ENCODE peak calls at places on chromosomes 5 and 9, in four cellular contexts. One of them, this sample, is unnamed.

GRCh38 chr5:169048568-169049125 is 252.3 kb downstream of the SLIT3 start:
- DNase-seq in CD8-positive, alpha-beta T cell: no peak
- DNase-seq in CD4-positive, alpha-beta T cell: no peak
- DNase-seq in heart right ventricle: no peak
- DNase-seq in this sample: no peak

GRCh38 chr5:86971034-86971511 is 296.6 kb upstream of the RASA1 start:
- DNase-seq in CD8-positive, alpha-beta T cell: no peak
- DNase-seq in CD4-positive, alpha-beta T cell: no peak
- DNase-seq in heart right ventricle: no peak
- DNase-seq in this sample: no peak

GRCh38 chr5:134545070-134545868 is 19.8 kb downstream of the JADE2 start:
- DNase-seq in CD8-positive, alpha-beta T cell: no peak
- DNase-seq in CD4-positive, alpha-beta T cell: no peak
- DNase-seq in heart right ventricle: peak
- DNase-seq in this sample: no peak

GRCh38 chr5:55232985-55233928 is at the start of gene CCNO:
- DNase-seq in CD8-positive, alpha-beta T cell: peak
- DNase-seq in CD4-positive, alpha-beta T cell: no peak
- DNase-seq in heart right ventricle: peak
- DNase-seq in this sample: peak

GRCh38 chr5:96614110-96614691 is 48.0 kb upstream of the CAST start:
- DNase-seq in CD8-positive, alpha-beta T cell: peak
- DNase-seq in CD4-positive, alpha-beta T cell: peak
- DNase-seq in heart right ventricle: no peak
- DNase-seq in this sample: peak

GRCh38 chr5:38538161-38538560 is 18.3 kb downstream of the LIFR start:
- DNase-seq in CD8-positive, alpha-beta T cell: no peak
- DNase-seq in CD4-positive, alpha-beta T cell: no peak
- DNase-seq in heart right ventricle: no peak
- DNase-seq in this sample: no peak

GRCh38 chr9:92738661-92739081 is 26.0 kb downstream of the BICD2 start:
- DNase-seq in CD8-positive, alpha-beta T cell: no peak
- DNase-seq in CD4-positive, alpha-beta T cell: no peak
- DNase-seq in heart right ventricle: peak
- DNase-seq in this sample: no peak

GRCh38 chr9:31799953-31800609 is 584.4 kb upstream of the ACO1 start:
- DNase-seq in CD8-positive, alpha-beta T cell: no peak
- DNase-seq in CD4-positive, alpha-beta T cell: no peak
- DNase-seq in heart right ventricle: no peak
- DNase-seq in this sample: no peak

GRCh38 chr9:84703793-84704192 is 34.3 kb downstream of the NTRK2 start:
- DNase-seq in CD8-positive, alpha-beta T cell: no peak
- DNase-seq in CD4-positive, alpha-beta T cell: no peak
- DNase-seq in heart right ventricle: no peak
- DNase-seq in this sample: no peak

GRCh38 chr5:457195-457961 is 14.4 kb downstream of the EXOC3 start:
- DNase-seq in CD8-positive, alpha-beta T cell: no peak
- DNase-seq in CD4-positive, alpha-beta T cell: no peak
- DNase-seq in heart right ventricle: peak
- DNase-seq in this sample: no peak

GRCh38 chr9:134659688-134660131 is 18.1 kb downstream of the COL5A1 start:
- DNase-seq in CD8-positive, alpha-beta T cell: no peak
- DNase-seq in CD4-positive, alpha-beta T cell: no peak
- DNase-seq in heart right ventricle: no peak
- DNase-seq in this sample: no peak

GRCh38 chr5:129631946-129632345 is 115.9 kb upstream of the MINAR2 start:
- DNase-seq in CD8-positive, alpha-beta T cell: no peak
- DNase-seq in CD4-positive, alpha-beta T cell: no peak
- DNase-seq in heart right ventricle: no peak
- DNase-seq in this sample: no peak

GRCh38 chr5:143685416-143685815 is 126.5 kb upstream of the HMHB1 start:
- DNase-seq in CD8-positive, alpha-beta T cell: no peak
- DNase-seq in CD4-positive, alpha-beta T cell: no peak
- DNase-seq in heart right ventricle: no peak
- DNase-seq in this sample: no peak

GRCh38 chr5:58235279-58235678 is 224.6 kb downstream of the PLK2 start:
- DNase-seq in CD8-positive, alpha-beta T cell: no peak
- DNase-seq in CD4-positive, alpha-beta T cell: no peak
- DNase-seq in heart right ventricle: no peak
- DNase-seq in this sample: no peak

GRCh38 chr9:122144836-122145235 is 14.7 kb downstream of the NDUFA8 start:
- DNase-seq in CD8-positive, alpha-beta T cell: no peak
- DNase-seq in CD4-positive, alpha-beta T cell: no peak
- DNase-seq in heart right ventricle: no peak
- DNase-seq in this sample: no peak

GRCh38 chr5:135225856-135226560 is 173.0 kb downstream of the MACROH2A1 start:
- DNase-seq in CD8-positive, alpha-beta T cell: no peak
- DNase-seq in CD4-positive, alpha-beta T cell: no peak
- DNase-seq in heart right ventricle: no peak
- DNase-seq in this sample: no peak

GRCh38 chr5:111584651-111585050 is 72.3 kb upstream of the STARD4 start:
- DNase-seq in CD8-positive, alpha-beta T cell: no peak
- DNase-seq in CD4-positive, alpha-beta T cell: no peak
- DNase-seq in heart right ventricle: no peak
- DNase-seq in this sample: no peak

GRCh38 chr5:51373880-51374523 is 9.2 kb upstream of the ISL1 start:
- DNase-seq in CD8-positive, alpha-beta T cell: no peak
- DNase-seq in CD4-positive, alpha-beta T cell: no peak
- DNase-seq in heart right ventricle: no peak
- DNase-seq in this sample: no peak

GRCh38 chr5:72394688-72395087 is 74.5 kb downstream of the PTCD2 start:
- DNase-seq in CD8-positive, alpha-beta T cell: no peak
- DNase-seq in CD4-positive, alpha-beta T cell: no peak
- DNase-seq in heart right ventricle: no peak
- DNase-seq in this sample: no peak

GRCh38 chr9:72292184-72292787 is 72.7 kb downstream of the ZFAND5 start:
- DNase-seq in CD8-positive, alpha-beta T cell: no peak
- DNase-seq in CD4-positive, alpha-beta T cell: no peak
- DNase-seq in heart right ventricle: no peak
- DNase-seq in this sample: no peak

GRCh38 chr5:107615173-107615856 is 55.4 kb downstream of the EFNA5 start:
- DNase-seq in CD8-positive, alpha-beta T cell: no peak
- DNase-seq in CD4-positive, alpha-beta T cell: no peak
- DNase-seq in heart right ventricle: no peak
- DNase-seq in this sample: no peak
- TF ChIP-seq CTCF in CD8-positive, alpha-beta T cell: no peak
- TF ChIP-seq CTCF in CD4-positive, alpha-beta T cell: no peak
- TF ChIP-seq CTCF in heart right ventricle: no peak
- TF ChIP-seq CTCF in this sample: no peak

GRCh38 chr9:101711330-101711941 is 27.0 kb downstream of the GRIN3A start:
- DNase-seq in CD8-positive, alpha-beta T cell: peak
- DNase-seq in CD4-positive, alpha-beta T cell: no peak
- DNase-seq in heart right ventricle: no peak
- DNase-seq in this sample: peak
- TF ChIP-seq CTCF in CD8-positive, alpha-beta T cell: peak
- TF ChIP-seq CTCF in CD4-positive, alpha-beta T cell: peak
- TF ChIP-seq CTCF in heart right ventricle: peak
- TF ChIP-seq CTCF in this sample: peak

GRCh38 chr5:128092144-128092543 is 8.6 kb downstream of the SLC12A2 start:
- DNase-seq in CD8-positive, alpha-beta T cell: no peak
- DNase-seq in CD4-positive, alpha-beta T cell: no peak
- DNase-seq in heart right ventricle: no peak
- DNase-seq in this sample: no peak
- TF ChIP-seq CTCF in CD8-positive, alpha-beta T cell: no peak
- TF ChIP-seq CTCF in CD4-positive, alpha-beta T cell: no peak
- TF ChIP-seq CTCF in heart right ventricle: no peak
- TF ChIP-seq CTCF in this sample: peak

GRCh38 chr5:73437126-73438047 is 11.2 kb downstream of the FOXD1 start:
- DNase-seq in CD8-positive, alpha-beta T cell: no peak
- DNase-seq in CD4-positive, alpha-beta T cell: no peak
- DNase-seq in heart right ventricle: peak
- DNase-seq in this sample: peak
- TF ChIP-seq CTCF in CD8-positive, alpha-beta T cell: no peak
- TF ChIP-seq CTCF in CD4-positive, alpha-beta T cell: no peak
- TF ChIP-seq CTCF in heart right ventricle: no peak
- TF ChIP-seq CTCF in this sample: peak

DNA sequence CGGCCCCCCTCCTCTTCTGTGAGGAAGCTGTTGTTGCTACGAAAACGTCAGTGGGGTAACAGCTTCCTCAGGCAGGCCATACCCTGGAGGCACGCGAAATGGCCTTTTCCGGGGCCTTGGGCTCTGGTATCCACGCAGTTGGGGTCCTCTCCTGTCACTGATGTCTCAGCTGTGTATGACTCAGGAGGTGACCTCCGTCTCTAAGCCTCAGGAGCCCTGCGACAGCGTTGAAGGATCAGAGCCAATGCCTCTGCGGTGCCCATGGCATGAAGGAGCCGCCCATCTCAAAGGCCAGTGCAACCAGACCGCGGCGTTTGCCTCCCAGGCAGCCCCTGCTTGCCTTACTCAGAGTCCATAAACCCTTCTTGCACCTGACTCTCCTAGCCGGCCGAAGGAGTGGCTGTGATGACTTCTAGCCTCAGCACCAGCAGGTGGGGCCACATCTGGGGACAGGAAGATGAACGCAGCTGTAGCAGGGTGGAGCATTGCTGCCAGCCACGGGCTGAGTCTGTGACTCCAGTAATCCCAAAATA is 1.0 kb upstream of the MXD3 start:
- DNase-seq in CD8-positive, alpha-beta T cell: no peak
- DNase-seq in CD4-positive, alpha-beta T cell: no peak
- DNase-seq in heart right ventricle: no peak
- DNase-seq in this sample: no peak
- TF ChIP-seq CTCF in CD8-positive, alpha-beta T cell: no peak
- TF ChIP-seq CTCF in CD4-positive, alpha-beta T cell: no peak
- TF ChIP-seq CTCF in heart right ventricle: no peak
- TF ChIP-seq CTCF in this sample: no peak

GRCh38 chr5:160628295-160629006 is 206.8 kb downstream of the PTTG1 start:
- DNase-seq in CD8-positive, alpha-beta T cell: no peak
- DNase-seq in CD4-positive, alpha-beta T cell: no peak
- DNase-seq in heart right ventricle: no peak
- DNase-seq in this sample: no peak

GRCh38 chr5:160629007-160629402 is 207.3 kb downstream of the PTTG1 start:
- DNase-seq in CD8-positive, alpha-beta T cell: no peak
- DNase-seq in CD4-positive, alpha-beta T cell: no peak
- DNase-seq in heart right ventricle: no peak
- DNase-seq in this sample: no peak
- TF ChIP-seq CTCF in CD8-positive, alpha-beta T cell: no peak
- TF ChIP-seq CTCF in CD4-positive, alpha-beta T cell: no peak
- TF ChIP-seq CTCF in heart right ventricle: no peak
- TF ChIP-seq CTCF in this sample: no peak

GRCh38 chr9:88722753-88723152 is 187.8 kb downstream of the NXNL2 start:
- DNase-seq in CD8-positive, alpha-beta T cell: no peak
- DNase-seq in CD4-positive, alpha-beta T cell: no peak
- DNase-seq in heart right ventricle: no peak
- DNase-seq in this sample: no peak
- TF ChIP-seq CTCF in CD8-positive, alpha-beta T cell: no peak
- TF ChIP-seq CTCF in CD4-positive, alpha-beta T cell: peak
- TF ChIP-seq CTCF in heart right ventricle: no peak
- TF ChIP-seq CTCF in this sample: no peak